ENCODE peak calls at places on chromosomes 3 and 15, in eight cellular contexts. One of them, this sample, is unnamed.

GRCh38 chr15:57281357-57281756 is 94.9 kb upstream of the CGNL1 start:
- DNase-seq in colonic mucosa: no peak
- DNase-seq in hepatocyte: no peak
- DNase-seq in fibroblast of lung: no peak
- DNase-seq in foreskin fibroblast: no peak
- DNase-seq in ovary: no peak
- DNase-seq in mucosa of descending colon: no peak
- DNase-seq in neural progenitor cell: no peak
- DNase-seq in this sample: no peak

GRCh38 chr3:13655074-13655913 is 106.4 kb downstream of the FBLN2 start:
- DNase-seq in colonic mucosa: no peak
- DNase-seq in hepatocyte: peak
- DNase-seq in fibroblast of lung: peak
- DNase-seq in foreskin fibroblast: peak
- DNase-seq in ovary: peak
- DNase-seq in mucosa of descending colon: no peak
- DNase-seq in neural progenitor cell: peak
- DNase-seq in this sample: no peak

GRCh38 chr3:78765671-78766485 is 1001.9 kb downstream of the ROBO1 start:
- DNase-seq in colonic mucosa: no peak
- DNase-seq in hepatocyte: no peak
- DNase-seq in fibroblast of lung: peak
- DNase-seq in foreskin fibroblast: peak
- DNase-seq in ovary: no peak
- DNase-seq in mucosa of descending colon: no peak
- DNase-seq in neural progenitor cell: no peak
- DNase-seq in this sample: no peak

GRCh38 chr3:414063-414462 is 217.5 kb downstream of the CHL1 start:
- DNase-seq in colonic mucosa: no peak
- DNase-seq in hepatocyte: peak
- DNase-seq in fibroblast of lung: peak
- DNase-seq in foreskin fibroblast: no peak
- DNase-seq in ovary: no peak
- DNase-seq in mucosa of descending colon: no peak
- DNase-seq in neural progenitor cell: peak
- DNase-seq in this sample: no peak

GRCh38 chr3:48601622-48601994 is 6.5 kb upstream of the COL7A1 start:
- DNase-seq in colonic mucosa: no peak
- DNase-seq in hepatocyte: no peak
- DNase-seq in fibroblast of lung: no peak
- DNase-seq in foreskin fibroblast: no peak
- DNase-seq in ovary: no peak
- DNase-seq in mucosa of descending colon: no peak
- DNase-seq in neural progenitor cell: no peak
- DNase-seq in this sample: no peak

GRCh38 chr3:149395107-149396089 is 17.9 kb upstream of the TM4SF1 start:
- DNase-seq in colonic mucosa: peak
- DNase-seq in hepatocyte: peak
- DNase-seq in fibroblast of lung: peak
- DNase-seq in foreskin fibroblast: no peak
- DNase-seq in ovary: no peak
- DNase-seq in mucosa of descending colon: no peak
- DNase-seq in neural progenitor cell: no peak
- DNase-seq in this sample: peak

GRCh38 chr3:196650740-196651311 is 11.3 kb downstream of the NRROS start:
- DNase-seq in colonic mucosa: no peak
- DNase-seq in hepatocyte: peak
- DNase-seq in fibroblast of lung: peak
- DNase-seq in foreskin fibroblast: peak
- DNase-seq in ovary: no peak
- DNase-seq in mucosa of descending colon: no peak
- DNase-seq in neural progenitor cell: no peak
- DNase-seq in this sample: peak

GRCh38 chr15:34436126-34436955 is 1.3 kb downstream of the GOLGA8A start:
- DNase-seq in colonic mucosa: no peak
- DNase-seq in hepatocyte: no peak
- DNase-seq in fibroblast of lung: peak
- DNase-seq in foreskin fibroblast: peak
- DNase-seq in ovary: peak
- DNase-seq in mucosa of descending colon: peak
- DNase-seq in neural progenitor cell: peak
- DNase-seq in this sample: no peak

GRCh38 chr3:39752751-39753150 is 56.7 kb upstream of the MYRIP start:
- DNase-seq in colonic mucosa: no peak
- DNase-seq in hepatocyte: no peak
- DNase-seq in fibroblast of lung: no peak
- DNase-seq in foreskin fibroblast: peak
- DNase-seq in ovary: no peak
- DNase-seq in mucosa of descending colon: no peak
- DNase-seq in neural progenitor cell: no peak
- DNase-seq in this sample: no peak

GRCh38 chr15:63719281-63719680 is 114.5 kb downstream of the HERC1 start:
- DNase-seq in colonic mucosa: no peak
- DNase-seq in hepatocyte: no peak
- DNase-seq in fibroblast of lung: no peak
- DNase-seq in foreskin fibroblast: no peak
- DNase-seq in ovary: no peak
- DNase-seq in mucosa of descending colon: no peak
- DNase-seq in neural progenitor cell: no peak
- DNase-seq in this sample: no peak

GRCh38 chr3:125140011-125140813 is 72.3 kb downstream of the SLC12A8 start:
- DNase-seq in colonic mucosa: no peak
- DNase-seq in hepatocyte: no peak
- DNase-seq in fibroblast of lung: peak
- DNase-seq in foreskin fibroblast: peak
- DNase-seq in ovary: no peak
- DNase-seq in mucosa of descending colon: no peak
- DNase-seq in neural progenitor cell: no peak
- DNase-seq in this sample: no peak

GRCh38 chr3:29644956-29645661 is 364.2 kb downstream of the RBMS3 start:
- DNase-seq in colonic mucosa: no peak
- DNase-seq in hepatocyte: no peak
- DNase-seq in fibroblast of lung: no peak
- DNase-seq in foreskin fibroblast: peak
- DNase-seq in ovary: no peak
- DNase-seq in mucosa of descending colon: no peak
- DNase-seq in neural progenitor cell: no peak
- DNase-seq in this sample: no peak

GRCh38 chr15:31740203-31740602 is 290.1 kb upstream of the CHRNA7 start:
- DNase-seq in colonic mucosa: no peak
- DNase-seq in hepatocyte: peak
- DNase-seq in fibroblast of lung: no peak
- DNase-seq in foreskin fibroblast: peak
- DNase-seq in ovary: no peak
- DNase-seq in mucosa of descending colon: no peak
- DNase-seq in neural progenitor cell: peak
- DNase-seq in this sample: no peak

GRCh38 chr3:143120716-143121239 is 1.2 kb downstream of the CHST2 start:
- DNase-seq in colonic mucosa: peak
- DNase-seq in hepatocyte: peak
- DNase-seq in fibroblast of lung: peak
- DNase-seq in foreskin fibroblast: peak
- DNase-seq in ovary: peak
- DNase-seq in mucosa of descending colon: peak
- DNase-seq in neural progenitor cell: peak
- DNase-seq in this sample: no peak

GRCh38 chr15:37903932-37904493 is 30.4 kb upstream of the TMCO5A start:
- DNase-seq in colonic mucosa: no peak
- DNase-seq in hepatocyte: no peak
- DNase-seq in fibroblast of lung: no peak
- DNase-seq in foreskin fibroblast: no peak
- DNase-seq in ovary: no peak
- DNase-seq in mucosa of descending colon: no peak
- DNase-seq in neural progenitor cell: no peak
- DNase-seq in this sample: no peak

GRCh38 chr3:107525101-107525953 is 2.6 kb downstream of the BBX start:
- DNase-seq in colonic mucosa: peak
- DNase-seq in hepatocyte: peak
- DNase-seq in fibroblast of lung: peak
- DNase-seq in foreskin fibroblast: peak
- DNase-seq in ovary: peak
- DNase-seq in mucosa of descending colon: peak
- DNase-seq in neural progenitor cell: peak
- DNase-seq in this sample: peak

GRCh38 chr15:47609693-47610092 is 107.6 kb upstream of the SEMA6D start:
- DNase-seq in colonic mucosa: peak
- DNase-seq in hepatocyte: no peak
- DNase-seq in fibroblast of lung: no peak
- DNase-seq in foreskin fibroblast: no peak
- DNase-seq in ovary: no peak
- DNase-seq in mucosa of descending colon: peak
- DNase-seq in neural progenitor cell: no peak
- DNase-seq in this sample: no peak

GRCh38 chr3:141865101-141865500 is 11.3 kb upstream of the ATP1B3 start:
- DNase-seq in colonic mucosa: no peak
- DNase-seq in hepatocyte: no peak
- DNase-seq in fibroblast of lung: no peak
- DNase-seq in foreskin fibroblast: no peak
- DNase-seq in ovary: no peak
- DNase-seq in mucosa of descending colon: no peak
- DNase-seq in neural progenitor cell: no peak
- DNase-seq in this sample: no peak

GRCh38 chr15:38316311-38316710 is 63.7 kb downstream of the SPRED1 start:
- DNase-seq in colonic mucosa: no peak
- DNase-seq in hepatocyte: no peak
- DNase-seq in fibroblast of lung: no peak
- DNase-seq in foreskin fibroblast: no peak
- DNase-seq in ovary: no peak
- DNase-seq in mucosa of descending colon: no peak
- DNase-seq in neural progenitor cell: no peak
- DNase-seq in this sample: no peak

GRCh38 chr3:155676252-155676981 is 68.5 kb downstream of the PLCH1 start:
- DNase-seq in colonic mucosa: no peak
- DNase-seq in hepatocyte: peak
- DNase-seq in fibroblast of lung: peak
- DNase-seq in foreskin fibroblast: peak
- DNase-seq in ovary: peak
- DNase-seq in mucosa of descending colon: no peak
- DNase-seq in neural progenitor cell: peak
- DNase-seq in this sample: no peak

GRCh38 chr3:37803726-37804469 is 57.8 kb upstream of the CTDSPL start:
- DNase-seq in colonic mucosa: no peak
- DNase-seq in hepatocyte: no peak
- DNase-seq in fibroblast of lung: no peak
- DNase-seq in foreskin fibroblast: no peak
- DNase-seq in ovary: no peak
- DNase-seq in mucosa of descending colon: no peak
- DNase-seq in neural progenitor cell: no peak
- DNase-seq in this sample: peak

GRCh38 chr3:9280477-9281219 is 31.2 kb upstream of the SRGAP3 start:
- DNase-seq in colonic mucosa: no peak
- DNase-seq in hepatocyte: no peak
- DNase-seq in fibroblast of lung: no peak
- DNase-seq in foreskin fibroblast: peak
- DNase-seq in ovary: no peak
- DNase-seq in mucosa of descending colon: no peak
- DNase-seq in neural progenitor cell: peak
- DNase-seq in this sample: no peak
- TF ChIP-seq CTCF in colonic mucosa: no peak
- TF ChIP-seq CTCF in hepatocyte: no peak
- TF ChIP-seq CTCF in fibroblast of lung: no peak
- TF ChIP-seq CTCF in foreskin fibroblast: no peak
- TF ChIP-seq CTCF in ovary: no peak
- TF ChIP-seq CTCF in mucosa of descending colon: no peak
- TF ChIP-seq CTCF in neural progenitor cell: no peak
- TF ChIP-seq CTCF in this sample: no peak

GRCh38 chr15:88472225-88472624 is 4.7 kb downstream of the MRPS11 start:
- DNase-seq in colonic mucosa: no peak
- DNase-seq in hepatocyte: no peak
- DNase-seq in fibroblast of lung: no peak
- DNase-seq in foreskin fibroblast: no peak
- DNase-seq in ovary: no peak
- DNase-seq in mucosa of descending colon: no peak
- DNase-seq in neural progenitor cell: no peak
- DNase-seq in this sample: no peak

GRCh38 chr15:88467073-88467934 is at the start of the genes MRPL46 and MRPS11:
- DNase-seq in colonic mucosa: peak
- DNase-seq in hepatocyte: peak
- DNase-seq in fibroblast of lung: peak
- DNase-seq in foreskin fibroblast: peak
- DNase-seq in ovary: peak
- DNase-seq in mucosa of descending colon: peak
- DNase-seq in neural progenitor cell: peak
- DNase-seq in this sample: peak

GRCh38 chr15:88467935-88468528 is 524 bp downstream of the MRPS11 start:
- DNase-seq in colonic mucosa: peak
- DNase-seq in hepatocyte: no peak
- DNase-seq in fibroblast of lung: peak
- DNase-seq in foreskin fibroblast: peak
- DNase-seq in ovary: no peak
- DNase-seq in mucosa of descending colon: no peak
- DNase-seq in neural progenitor cell: peak
- DNase-seq in this sample: no peak

GRCh38 chr15:88470625-88471372 is 3.3 kb downstream of the MRPS11 start:
- DNase-seq in colonic mucosa: no peak
- DNase-seq in hepatocyte: no peak
- DNase-seq in fibroblast of lung: no peak
- DNase-seq in foreskin fibroblast: no peak
- DNase-seq in ovary: no peak
- DNase-seq in mucosa of descending colon: no peak
- DNase-seq in neural progenitor cell: no peak
- DNase-seq in this sample: no peak

DNA sequence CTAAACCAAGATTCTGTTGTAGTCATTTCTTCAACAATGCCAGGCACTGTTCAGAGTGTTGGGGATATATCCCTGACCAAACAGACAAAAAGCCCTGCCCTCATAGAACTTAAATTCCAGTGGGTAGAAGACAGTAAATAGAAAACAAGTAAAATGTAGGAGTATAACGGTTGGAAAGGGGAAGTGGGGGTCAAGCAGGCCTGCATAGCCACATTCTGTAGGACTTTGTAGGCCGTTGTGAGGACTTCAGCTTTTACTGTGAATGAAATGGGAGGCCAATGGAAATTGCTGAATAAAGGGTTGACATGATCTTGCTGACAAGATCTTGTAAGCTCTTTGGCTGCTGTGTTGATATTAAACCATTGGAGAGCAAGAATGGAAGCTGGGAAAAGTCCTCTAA is 1.8 kb downstream of the MRPS11 start:
- DNase-seq in colonic mucosa: no peak
- DNase-seq in hepatocyte: no peak
- DNase-seq in fibroblast of lung: no peak
- DNase-seq in foreskin fibroblast: no peak
- DNase-seq in ovary: no peak
- DNase-seq in mucosa of descending colon: no peak
- DNase-seq in neural progenitor cell: no peak
- DNase-seq in this sample: no peak
- H3K4me3 ChIP-seq in colonic mucosa: no peak
- H3K4me3 ChIP-seq in hepatocyte: no peak
- H3K4me3 ChIP-seq in fibroblast of lung: no peak
- H3K4me3 ChIP-seq in foreskin fibroblast: no peak
- H3K4me3 ChIP-seq in ovary: no peak
- H3K4me3 ChIP-seq in mucosa of descending colon: no peak
- H3K4me3 ChIP-seq in neural progenitor cell: no peak
- H3K4me3 ChIP-seq in this sample: no peak

GRCh38 chr3:139520028-139520737 is 19.4 kb downstream of the RBP1 start:
- DNase-seq in colonic mucosa: peak
- DNase-seq in hepatocyte: peak
- DNase-seq in fibroblast of lung: peak
- DNase-seq in foreskin fibroblast: no peak
- DNase-seq in ovary: no peak
- DNase-seq in mucosa of descending colon: no peak
- DNase-seq in neural progenitor cell: no peak
- DNase-seq in this sample: no peak
- TF ChIP-seq CTCF in colonic mucosa: peak
- TF ChIP-seq CTCF in hepatocyte: peak
- TF ChIP-seq CTCF in fibroblast of lung: peak
- TF ChIP-seq CTCF in foreskin fibroblast: no peak
- TF ChIP-seq CTCF in ovary: no peak
- TF ChIP-seq CTCF in mucosa of descending colon: no peak
- TF ChIP-seq CTCF in neural progenitor cell: peak
- TF ChIP-seq CTCF in this sample: peak

GRCh38 chr3:71579934-71580318 is 3.6 kb downstream of the FOXP1 start:
- DNase-seq in colonic mucosa: peak
- DNase-seq in hepatocyte: peak
- DNase-seq in fibroblast of lung: no peak
- DNase-seq in foreskin fibroblast: no peak
- DNase-seq in ovary: no peak
- DNase-seq in mucosa of descending colon: no peak
- DNase-seq in neural progenitor cell: peak
- DNase-seq in this sample: no peak
- H3K4me3 ChIP-seq in colonic mucosa: peak
- H3K4me3 ChIP-seq in hepatocyte: peak
- H3K4me3 ChIP-seq in fibroblast of lung: no peak
- H3K4me3 ChIP-seq in foreskin fibroblast: no peak
- H3K4me3 ChIP-seq in ovary: peak
- H3K4me3 ChIP-seq in mucosa of descending colon: no peak
- H3K4me3 ChIP-seq in neural progenitor cell: no peak
- H3K4me3 ChIP-seq in this sample: peak